ENCODE peak calls at places on chromosome 15, in seven cellular contexts. One of them, this sample, is unnamed.
A peak's percentile ranks its signal among the peaks of the same experiment; 100 is the strongest.

GRCh38 chr15:37933685-37934084 is 755 bp upstream of the TMCO5A start:
- DNase-seq in GM06990: no peak
- DNase-seq in transverse colon: no peak
- DNase-seq in uterus: no peak
- DNase-seq in IMR-90: peak; percentile 93
- DNase-seq in coronary artery: no peak
- DNase-seq in bronchial epithelial cell: no peak
- DNase-seq in this sample: no peak

GRCh38 chr15:26449296-26449695 is 323.6 kb downstream of the GABRB3 start:
- DNase-seq in GM06990: no peak
- DNase-seq in transverse colon: no peak
- DNase-seq in uterus: no peak
- DNase-seq in IMR-90: no peak
- DNase-seq in coronary artery: no peak
- DNase-seq in bronchial epithelial cell: peak; percentile 65
- DNase-seq in this sample: no peak

GRCh38 chr15:48411971-48412591 is 80.9 kb downstream of the DUT start:
- DNase-seq in GM06990: no peak
- DNase-seq in transverse colon: no peak
- DNase-seq in uterus: no peak
- DNase-seq in IMR-90: no peak
- DNase-seq in coronary artery: no peak
- DNase-seq in bronchial epithelial cell: no peak
- DNase-seq in this sample: no peak

GRCh38 chr15:86522721-86523120 is 443.1 kb downstream of the AGBL1 start:
- DNase-seq in GM06990: no peak
- DNase-seq in transverse colon: no peak
- DNase-seq in uterus: no peak
- DNase-seq in IMR-90: no peak
- DNase-seq in coronary artery: no peak
- DNase-seq in bronchial epithelial cell: no peak
- DNase-seq in this sample: no peak

GRCh38 chr15:101684384-101684783 is 32.2 kb upstream of the TM2D3 start:
- DNase-seq in GM06990: no peak
- DNase-seq in transverse colon: no peak
- DNase-seq in uterus: no peak
- DNase-seq in IMR-90: peak; percentile 82
- DNase-seq in coronary artery: no peak
- DNase-seq in bronchial epithelial cell: peak; percentile 100
- DNase-seq in this sample: no peak

GRCh38 chr15:62389887-62390792 is 225.1 kb upstream of the C2CD4B start:
- DNase-seq in GM06990: peak; percentile 83
- DNase-seq in transverse colon: peak; percentile 74
- DNase-seq in uterus: peak; percentile 47
- DNase-seq in IMR-90: peak; percentile 77
- DNase-seq in coronary artery: peak; percentile 76
- DNase-seq in bronchial epithelial cell: peak; percentile 43
- DNase-seq in this sample: peak; percentile 32

GRCh38 chr15:84865074-84865569 is 19.3 kb upstream of the SLC28A1 start:
- DNase-seq in GM06990: no peak
- DNase-seq in transverse colon: no peak
- DNase-seq in uterus: no peak
- DNase-seq in IMR-90: no peak
- DNase-seq in coronary artery: no peak
- DNase-seq in bronchial epithelial cell: no peak
- DNase-seq in this sample: no peak

GRCh38 chr15:98888839-98889479 is 118.6 kb downstream of the PGPEP1L start:
- DNase-seq in GM06990: no peak
- DNase-seq in transverse colon: no peak
- DNase-seq in uterus: no peak
- DNase-seq in IMR-90: peak; percentile 86
- DNase-seq in coronary artery: no peak
- DNase-seq in bronchial epithelial cell: peak; percentile 62
- DNase-seq in this sample: no peak

GRCh38 chr15:56342653-56343052 is 22.6 kb upstream of the TEX9 start:
- DNase-seq in GM06990: no peak
- DNase-seq in transverse colon: no peak
- DNase-seq in uterus: no peak
- DNase-seq in IMR-90: no peak
- DNase-seq in coronary artery: no peak
- DNase-seq in bronchial epithelial cell: peak; percentile 65
- DNase-seq in this sample: no peak

GRCh38 chr15:87609474-87609873 is 647.1 kb downstream of the NTRK3 start:
- DNase-seq in GM06990: no peak
- DNase-seq in transverse colon: no peak
- DNase-seq in uterus: no peak
- DNase-seq in IMR-90: peak; percentile 88
- DNase-seq in coronary artery: no peak
- DNase-seq in bronchial epithelial cell: peak; percentile 2
- DNase-seq in this sample: peak; percentile 90

GRCh38 chr15:67201136-67201535 is 53.3 kb downstream of the AAGAB start:
- DNase-seq in GM06990: no peak
- DNase-seq in transverse colon: no peak
- DNase-seq in uterus: no peak
- DNase-seq in IMR-90: no peak
- DNase-seq in coronary artery: no peak
- DNase-seq in bronchial epithelial cell: no peak
- DNase-seq in this sample: no peak

GRCh38 chr15:48358229-48358641 is 27.0 kb downstream of the DUT start:
- DNase-seq in GM06990: no peak
- DNase-seq in transverse colon: no peak
- DNase-seq in uterus: no peak
- DNase-seq in IMR-90: peak; percentile 64
- DNase-seq in coronary artery: no peak
- DNase-seq in bronchial epithelial cell: peak; percentile 50
- DNase-seq in this sample: peak; percentile 26

GRCh38 chr15:81031203-81031602 is 30.5 kb downstream of the TLNRD1 start:
- DNase-seq in GM06990: no peak
- DNase-seq in transverse colon: no peak
- DNase-seq in uterus: no peak
- DNase-seq in IMR-90: no peak
- DNase-seq in coronary artery: no peak
- DNase-seq in bronchial epithelial cell: no peak
- DNase-seq in this sample: no peak

GRCh38 chr15:55627730-55628368 is 39.7 kb upstream of the PYGO1 start:
- DNase-seq in GM06990: no peak
- DNase-seq in transverse colon: no peak
- DNase-seq in uterus: peak; percentile 51
- DNase-seq in IMR-90: peak; percentile 95
- DNase-seq in coronary artery: no peak
- DNase-seq in bronchial epithelial cell: peak; percentile 99
- DNase-seq in this sample: peak; percentile 55

GRCh38 chr15:73927003-73927475 is 777 bp downstream of the LOXL1 start:
- DNase-seq in GM06990: no peak
- DNase-seq in transverse colon: peak; percentile 63
- DNase-seq in uterus: peak; percentile 59
- DNase-seq in IMR-90: no peak
- DNase-seq in coronary artery: no peak
- DNase-seq in bronchial epithelial cell: no peak
- DNase-seq in this sample: no peak

GRCh38 chr15:78195735-78196201 is 38.6 kb downstream of the ACSBG1 start:
- DNase-seq in GM06990: peak; percentile 52
- DNase-seq in transverse colon: peak; percentile 59
- DNase-seq in uterus: no peak
- DNase-seq in IMR-90: no peak
- DNase-seq in coronary artery: peak; percentile 70
- DNase-seq in bronchial epithelial cell: peak; percentile 25
- DNase-seq in this sample: no peak

GRCh38 chr15:72797834-72798233 is 14.3 kb upstream of the ADPGK start:
- DNase-seq in GM06990: no peak
- DNase-seq in transverse colon: no peak
- DNase-seq in uterus: no peak
- DNase-seq in IMR-90: no peak
- DNase-seq in coronary artery: no peak
- DNase-seq in bronchial epithelial cell: no peak
- DNase-seq in this sample: no peak

GRCh38 chr15:72796210-72796514 is 12.6 kb upstream of the ADPGK start:
- DNase-seq in GM06990: no peak
- DNase-seq in transverse colon: no peak
- DNase-seq in uterus: no peak
- DNase-seq in IMR-90: no peak
- DNase-seq in coronary artery: no peak
- DNase-seq in bronchial epithelial cell: no peak
- DNase-seq in this sample: no peak

GRCh38 chr15:72797338-72797689 is 13.8 kb upstream of the ADPGK start:
- DNase-seq in GM06990: no peak
- DNase-seq in transverse colon: no peak
- DNase-seq in uterus: no peak
- DNase-seq in IMR-90: no peak
- DNase-seq in coronary artery: no peak
- DNase-seq in bronchial epithelial cell: no peak
- DNase-seq in this sample: no peak

GRCh38 chr15:72800819-72801481 is 17.4 kb upstream of the ADPGK start:
- DNase-seq in GM06990: no peak
- DNase-seq in transverse colon: no peak
- DNase-seq in uterus: no peak
- DNase-seq in IMR-90: peak; percentile 65
- DNase-seq in coronary artery: no peak
- DNase-seq in bronchial epithelial cell: peak; percentile 48
- DNase-seq in this sample: no peak

GRCh38 chr15:72796515-72797337 is 13.2 kb upstream of the ADPGK start:
- DNase-seq in GM06990: peak; percentile 58
- DNase-seq in transverse colon: peak; percentile 54
- DNase-seq in uterus: no peak
- DNase-seq in IMR-90: peak; percentile 16
- DNase-seq in coronary artery: no peak
- DNase-seq in bronchial epithelial cell: no peak
- DNase-seq in this sample: no peak
- TF ChIP-seq CTCF in GM06990: peak; percentile 18
- TF ChIP-seq CTCF in transverse colon: peak; percentile 43
- TF ChIP-seq CTCF in uterus: peak; percentile 37
- TF ChIP-seq CTCF in IMR-90: peak; percentile 73
- TF ChIP-seq CTCF in coronary artery: peak; percentile 67
- TF ChIP-seq CTCF in bronchial epithelial cell: peak; percentile 44
- TF ChIP-seq CTCF in this sample: peak; percentile 35

DNA sequence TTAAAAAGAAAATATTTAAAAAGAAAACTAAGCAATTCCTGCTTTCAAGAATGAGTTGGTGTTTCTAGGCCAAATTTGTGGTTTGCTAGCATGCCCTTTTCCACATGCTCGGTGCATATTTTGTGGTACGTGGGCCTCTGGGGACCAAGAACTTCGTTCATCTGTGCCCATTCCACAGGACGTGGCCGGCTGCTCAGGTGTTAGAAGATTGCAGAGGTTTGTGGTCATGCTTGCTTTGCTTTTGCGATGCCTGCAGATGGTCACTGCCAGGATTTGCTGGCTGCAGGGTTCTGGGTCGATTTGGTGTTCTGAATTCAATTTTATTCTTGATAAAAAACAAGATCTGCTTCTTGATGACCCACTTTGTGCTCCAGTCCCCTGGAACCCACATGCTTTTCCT is 7.5 kb downstream of the PSTPIP1 start:
- DNase-seq in GM06990: no peak
- DNase-seq in transverse colon: no peak
- DNase-seq in uterus: no peak
- DNase-seq in IMR-90: no peak
- DNase-seq in coronary artery: no peak
- DNase-seq in bronchial epithelial cell: no peak
- DNase-seq in this sample: no peak
- H3K4me3 ChIP-seq in GM06990: no peak overlapping the region
- H3K4me3 ChIP-seq in transverse colon: no peak overlapping the region
- H3K4me3 ChIP-seq in uterus: no peak overlapping the region
- H3K4me3 ChIP-seq in IMR-90: no peak overlapping the region
- H3K4me3 ChIP-seq in coronary artery: no peak overlapping the region
- H3K4me3 ChIP-seq in bronchial epithelial cell: no peak overlapping the region
- H3K4me3 ChIP-seq in this sample: no peak overlapping the region

GRCh38 chr15:71410347-71410746 is 295.1 kb downstream of the THSD4 start:
- DNase-seq in GM06990: no peak
- DNase-seq in transverse colon: peak; percentile 41
- DNase-seq in uterus: no peak
- DNase-seq in IMR-90: no peak
- DNase-seq in coronary artery: no peak
- DNase-seq in bronchial epithelial cell: no peak
- DNase-seq in this sample: no peak

GRCh38 chr15:71414778-71415177 is 299.5 kb downstream of the THSD4 start:
- DNase-seq in GM06990: no peak
- DNase-seq in transverse colon: no peak
- DNase-seq in uterus: no peak
- DNase-seq in IMR-90: no peak
- DNase-seq in coronary artery: no peak
- DNase-seq in bronchial epithelial cell: no peak
- DNase-seq in this sample: no peak

GRCh38 chr15:71409541-71409940 is 294.3 kb downstream of the THSD4 start:
- DNase-seq in GM06990: no peak
- DNase-seq in transverse colon: no peak
- DNase-seq in uterus: no peak
- DNase-seq in IMR-90: no peak
- DNase-seq in coronary artery: no peak
- DNase-seq in bronchial epithelial cell: no peak
- DNase-seq in this sample: no peak

GRCh38 chr15:71413419-71413818 is 298.1 kb downstream of the THSD4 start:
- DNase-seq in GM06990: no peak
- DNase-seq in transverse colon: no peak
- DNase-seq in uterus: no peak
- DNase-seq in IMR-90: no peak
- DNase-seq in coronary artery: no peak
- DNase-seq in bronchial epithelial cell: no peak
- DNase-seq in this sample: no peak

GRCh38 chr15:71411538-71412482 is 296.5 kb downstream of the THSD4 start:
- DNase-seq in GM06990: no peak
- DNase-seq in transverse colon: peak; percentile 73
- DNase-seq in uterus: peak; percentile 59
- DNase-seq in IMR-90: peak; percentile 52
- DNase-seq in coronary artery: no peak
- DNase-seq in bronchial epithelial cell: peak; percentile 16
- DNase-seq in this sample: peak; percentile 6
- TF ChIP-seq CTCF in GM06990: no peak
- TF ChIP-seq CTCF in transverse colon: peak; percentile 32
- TF ChIP-seq CTCF in uterus: peak; percentile 12
- TF ChIP-seq CTCF in IMR-90: peak; percentile 28
- TF ChIP-seq CTCF in coronary artery: no peak
- TF ChIP-seq CTCF in bronchial epithelial cell: peak; percentile 16
- TF ChIP-seq CTCF in this sample: peak; percentile 9

GRCh38 chr15:82952156-82953081 is at the start of gene HOMER2:
- DNase-seq in GM06990: peak; percentile 21
- DNase-seq in transverse colon: peak; percentile 15
- DNase-seq in uterus: no peak
- DNase-seq in IMR-90: no peak
- DNase-seq in coronary artery: no peak
- DNase-seq in bronchial epithelial cell: no peak
- DNase-seq in this sample: no peak

GRCh38 chr15:82950295-82950694 is 2.2 kb downstream of the HOMER2 start:
- DNase-seq in GM06990: no peak
- DNase-seq in transverse colon: no peak
- DNase-seq in uterus: no peak
- DNase-seq in IMR-90: no peak
- DNase-seq in coronary artery: no peak
- DNase-seq in bronchial epithelial cell: no peak
- DNase-seq in this sample: no peak

GRCh38 chr15:82950746-82951370 is 1.7 kb downstream of the HOMER2 start:
- DNase-seq in GM06990: no peak
- DNase-seq in transverse colon: no peak
- DNase-seq in uterus: no peak
- DNase-seq in IMR-90: no peak
- DNase-seq in coronary artery: no peak
- DNase-seq in bronchial epithelial cell: no peak
- DNase-seq in this sample: no peak

GRCh38 chr15:82946155-82946701 is 6.3 kb downstream of the HOMER2 start:
- DNase-seq in GM06990: no peak
- DNase-seq in transverse colon: no peak
- DNase-seq in uterus: no peak
- DNase-seq in IMR-90: no peak
- DNase-seq in coronary artery: no peak
- DNase-seq in bronchial epithelial cell: no peak
- DNase-seq in this sample: no peak

GRCh38 chr15:82951472-82952155 is 906 bp downstream of the HOMER2 start:
- DNase-seq in GM06990: no peak
- DNase-seq in transverse colon: no peak
- DNase-seq in uterus: no peak
- DNase-seq in IMR-90: no peak
- DNase-seq in coronary artery: no peak
- DNase-seq in bronchial epithelial cell: peak; percentile 69
- DNase-seq in this sample: no peak
- H3K4me3 ChIP-seq in GM06990: no peak overlapping the region
- H3K4me3 ChIP-seq in transverse colon: peak overlapping the region; percentile 50
- H3K4me3 ChIP-seq in uterus: peak overlapping the region; percentile 36
- H3K4me3 ChIP-seq in IMR-90: no peak overlapping the region
- H3K4me3 ChIP-seq in coronary artery: peak overlapping the region; percentile 83
- H3K4me3 ChIP-seq in bronchial epithelial cell: peak overlapping the region; percentile 72
- H3K4me3 ChIP-seq in this sample: peak overlapping the region; percentile 44